ENCODE peak calls at places on chromosomes 12 and 14, in seven cellular contexts. One of them, this sample, is unnamed. For H3K4me1, the result is how much of the 10 kb centered on the place peaks cover.

GRCh38 chr12:80509781-80510556 is 65.9 kb downstream of the PTPRQ start:
- DNase-seq in HepG2: no peak
- DNase-seq in transverse colon: no peak
- DNase-seq in A549: no peak
- DNase-seq in stomach: no peak
- DNase-seq in ovary: no peak
- DNase-seq in suprapubic skin: no peak
- DNase-seq in this sample: no peak

GRCh38 chr12:124829708-124830304 is 33.9 kb downstream of the SCARB1 start:
- DNase-seq in HepG2: peak
- DNase-seq in A549: peak
- DNase-seq in ovary: no peak
- DNase-seq in transverse colon: no peak
- DNase-seq in suprapubic skin: no peak
- DNase-seq in stomach: no peak
- DNase-seq in this sample: no peak

GRCh38 chr14:88533203-88533602 is 21.6 kb downstream of the PTPN21 start:
- DNase-seq in suprapubic skin: no peak
- DNase-seq in stomach: no peak
- DNase-seq in transverse colon: no peak
- DNase-seq in A549: no peak
- DNase-seq in ovary: no peak
- DNase-seq in HepG2: no peak
- DNase-seq in this sample: no peak

GRCh38 chr14:100391777-100392176 is 68.6 kb downstream of the SLC25A47 start:
- DNase-seq in ovary: no peak
- DNase-seq in stomach: no peak
- DNase-seq in suprapubic skin: no peak
- DNase-seq in A549: no peak
- DNase-seq in HepG2: no peak
- DNase-seq in transverse colon: no peak
- DNase-seq in this sample: no peak

GRCh38 chr14:105075364-105076295 is 10.4 kb upstream of the GPR132 start:
- DNase-seq in transverse colon: peak
- DNase-seq in suprapubic skin: peak
- DNase-seq in stomach: no peak
- DNase-seq in HepG2: no peak
- DNase-seq in ovary: no peak
- DNase-seq in A549: no peak
- DNase-seq in this sample: no peak

GRCh38 chr12:10826258-10826657 is at the start of gene TAS2R10:
- DNase-seq in HepG2: no peak
- DNase-seq in stomach: no peak
- DNase-seq in ovary: no peak
- DNase-seq in suprapubic skin: no peak
- DNase-seq in transverse colon: no peak
- DNase-seq in A549: no peak
- DNase-seq in this sample: no peak

GRCh38 chr14:29603721-29604120 is 323.9 kb downstream of the PRKD1 start:
- DNase-seq in suprapubic skin: no peak
- DNase-seq in A549: no peak
- DNase-seq in HepG2: no peak
- DNase-seq in stomach: no peak
- DNase-seq in transverse colon: no peak
- DNase-seq in ovary: no peak
- DNase-seq in this sample: no peak

GRCh38 chr14:105328678-105329390 is 14.3 kb downstream of the PACS2 start:
- DNase-seq in transverse colon: no peak
- DNase-seq in ovary: no peak
- DNase-seq in A549: no peak
- DNase-seq in stomach: no peak
- DNase-seq in HepG2: no peak
- DNase-seq in suprapubic skin: no peak
- DNase-seq in this sample: no peak

GRCh38 chr14:106346534-106347290 is 820.3 kb downstream of the TMEM121 start:
- DNase-seq in transverse colon: no peak
- DNase-seq in HepG2: no peak
- DNase-seq in ovary: no peak
- DNase-seq in stomach: no peak
- DNase-seq in A549: no peak
- DNase-seq in suprapubic skin: no peak
- DNase-seq in this sample: peak

GRCh38 chr12:121534495-121535148 is 46.2 kb downstream of the KDM2B start:
- DNase-seq in stomach: no peak
- DNase-seq in suprapubic skin: no peak
- DNase-seq in A549: no peak
- DNase-seq in HepG2: no peak
- DNase-seq in transverse colon: no peak
- DNase-seq in ovary: no peak
- DNase-seq in this sample: no peak

GRCh38 chr14:44833376-44833775 is 128.4 kb downstream of the KLHL28 start:
- DNase-seq in suprapubic skin: no peak
- DNase-seq in transverse colon: no peak
- DNase-seq in HepG2: no peak
- DNase-seq in ovary: no peak
- DNase-seq in A549: peak
- DNase-seq in stomach: no peak
- DNase-seq in this sample: no peak

GRCh38 chr14:56338674-56339073 is 220.5 kb downstream of the PELI2 start:
- DNase-seq in A549: no peak
- DNase-seq in HepG2: no peak
- DNase-seq in transverse colon: no peak
- DNase-seq in suprapubic skin: no peak
- DNase-seq in ovary: no peak
- DNase-seq in stomach: no peak
- DNase-seq in this sample: no peak

GRCh38 chr14:104665663-104666522 is 23.5 kb upstream of the INF2 start:
- DNase-seq in HepG2: peak
- DNase-seq in ovary: no peak
- DNase-seq in suprapubic skin: no peak
- DNase-seq in stomach: peak
- DNase-seq in A549: peak
- DNase-seq in transverse colon: peak
- DNase-seq in this sample: no peak

GRCh38 chr12:120234643-120235368 is 30.7 kb downstream of the PXN start:
- DNase-seq in HepG2: peak
- DNase-seq in ovary: no peak
- DNase-seq in stomach: peak
- DNase-seq in A549: peak
- DNase-seq in suprapubic skin: peak
- DNase-seq in transverse colon: peak
- DNase-seq in this sample: peak

GRCh38 chr12:120760349-120761245 is 35.0 kb downstream of the ACADS start:
- DNase-seq in A549: no peak
- DNase-seq in stomach: no peak
- DNase-seq in ovary: no peak
- DNase-seq in HepG2: no peak
- DNase-seq in transverse colon: no peak
- DNase-seq in suprapubic skin: no peak
- DNase-seq in this sample: peak

GRCh38 chr12:52524241-52524897 is 4.2 kb upstream of the KRT5 start:
- DNase-seq in suprapubic skin: peak
- DNase-seq in stomach: no peak
- DNase-seq in HepG2: no peak
- DNase-seq in A549: no peak
- DNase-seq in ovary: no peak
- DNase-seq in transverse colon: no peak
- DNase-seq in this sample: peak

GRCh38 chr12:104684884-104685283 is 228.1 kb downstream of the CHST11 start:
- DNase-seq in transverse colon: no peak
- DNase-seq in HepG2: no peak
- DNase-seq in suprapubic skin: no peak
- DNase-seq in A549: no peak
- DNase-seq in stomach: no peak
- DNase-seq in ovary: no peak
- DNase-seq in this sample: no peak

GRCh38 chr14:97106166-97106565 is 309.0 kb downstream of the VRK1 start:
- DNase-seq in HepG2: no peak
- DNase-seq in transverse colon: no peak
- DNase-seq in suprapubic skin: no peak
- DNase-seq in ovary: no peak
- DNase-seq in stomach: no peak
- DNase-seq in A549: no peak
- DNase-seq in this sample: no peak

GRCh38 chr14:24840204-24840893 is 206.4 kb upstream of the GZMB start:
- DNase-seq in suprapubic skin: no peak
- DNase-seq in HepG2: peak
- DNase-seq in stomach: no peak
- DNase-seq in transverse colon: no peak
- DNase-seq in ovary: no peak
- DNase-seq in A549: no peak
- DNase-seq in this sample: no peak

GRCh38 chr12:77760271-77761025 is 70.2 kb upstream of the NAV3 start:
- DNase-seq in suprapubic skin: no peak
- DNase-seq in A549: no peak
- DNase-seq in stomach: no peak
- DNase-seq in transverse colon: no peak
- DNase-seq in ovary: no peak
- DNase-seq in HepG2: no peak
- DNase-seq in this sample: no peak

GRCh38 chr12:2229661-2230539 is 177.1 kb downstream of the CACNA1C start:
- DNase-seq in stomach: no peak
- DNase-seq in suprapubic skin: no peak
- DNase-seq in transverse colon: no peak
- DNase-seq in A549: no peak
- DNase-seq in HepG2: no peak
- DNase-seq in ovary: no peak
- DNase-seq in this sample: no peak

GRCh38 chr12:2231956-2232355 is 179.2 kb downstream of the CACNA1C start:
- DNase-seq in HepG2: no peak
- DNase-seq in ovary: no peak
- DNase-seq in A549: no peak
- DNase-seq in suprapubic skin: no peak
- DNase-seq in stomach: no peak
- DNase-seq in transverse colon: no peak
- DNase-seq in this sample: no peak

GRCh38 chr12:2231011-2231595 is 178.3 kb downstream of the CACNA1C start:
- DNase-seq in transverse colon: no peak
- DNase-seq in suprapubic skin: no peak
- DNase-seq in ovary: no peak
- DNase-seq in A549: no peak
- DNase-seq in stomach: no peak
- DNase-seq in HepG2: no peak
- DNase-seq in this sample: no peak

GRCh38 chr12:2234951-2235350 is 182.2 kb downstream of the CACNA1C start:
- DNase-seq in A549: no peak
- DNase-seq in HepG2: no peak
- DNase-seq in ovary: no peak
- DNase-seq in transverse colon: no peak
- DNase-seq in suprapubic skin: no peak
- DNase-seq in stomach: no peak
- DNase-seq in this sample: no peak

DNA sequence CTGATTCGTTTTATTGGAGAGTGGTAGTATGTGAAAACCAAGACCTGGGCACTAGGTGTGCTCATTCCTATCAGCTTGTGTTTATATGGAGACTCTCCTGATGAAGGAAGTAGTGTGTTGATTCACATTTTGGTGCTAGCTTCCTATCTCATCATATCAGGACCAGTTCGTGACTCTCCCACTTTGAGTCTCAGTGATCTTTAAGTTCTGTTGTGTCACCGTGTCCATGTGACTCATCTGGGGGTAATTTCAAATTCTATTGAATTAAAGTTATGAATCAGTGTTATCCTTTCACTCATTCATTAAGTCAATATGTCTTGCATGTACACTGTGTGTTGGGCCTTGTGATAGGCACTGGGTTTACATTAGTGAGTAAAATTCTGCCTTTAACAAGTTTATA is 180.2 kb downstream of the CACNA1C start:
- DNase-seq in ovary: no peak
- DNase-seq in A549: no peak
- DNase-seq in HepG2: no peak
- DNase-seq in transverse colon: no peak
- DNase-seq in stomach: no peak
- DNase-seq in suprapubic skin: no peak
- DNase-seq in this sample: no peak
- H3K4me1 ChIP-seq in ovary: under half
- H3K4me1 ChIP-seq in A549: under half
- H3K4me1 ChIP-seq in HepG2: under half
- H3K4me1 ChIP-seq in transverse colon: under half
- H3K4me1 ChIP-seq in stomach: under half
- H3K4me1 ChIP-seq in suprapubic skin: under half
- H3K4me1 ChIP-seq in this sample: under half

GRCh38 chr12:8950287-8950574 is 786 bp upstream of the M6PR start:
- DNase-seq in ovary: no peak
- DNase-seq in HepG2: no peak
- DNase-seq in suprapubic skin: no peak
- DNase-seq in stomach: no peak
- DNase-seq in A549: no peak
- DNase-seq in transverse colon: no peak
- DNase-seq in this sample: no peak
- TF ChIP-seq EP300 in ovary: no peak
- TF ChIP-seq EP300 in HepG2: no peak
- TF ChIP-seq EP300 in suprapubic skin: no peak
- TF ChIP-seq EP300 in stomach: no peak
- TF ChIP-seq EP300 in A549: no peak
- TF ChIP-seq EP300 in transverse colon: no peak
- TF ChIP-seq EP300 in this sample: no peak

DNA sequence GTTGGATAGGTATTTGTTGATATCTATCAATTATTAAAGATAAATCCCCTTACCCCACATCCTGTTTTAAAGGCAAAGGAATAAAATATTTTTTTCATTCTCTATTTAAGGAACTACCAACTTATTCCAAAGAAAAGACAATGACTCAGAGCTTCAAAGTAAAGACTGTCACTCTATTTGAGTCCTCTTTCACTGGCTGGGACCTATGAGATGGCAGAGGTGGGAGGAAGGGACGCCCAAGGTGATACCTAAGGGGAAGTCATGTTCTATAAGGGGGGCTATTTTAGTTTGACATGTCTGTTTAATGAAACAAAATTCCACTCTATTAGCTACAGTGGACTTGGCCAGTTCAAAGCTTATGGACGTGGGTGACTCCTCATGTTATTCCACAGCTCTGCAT is 209.6 kb downstream of the CALM1 start:
- DNase-seq in ovary: no peak
- DNase-seq in stomach: no peak
- DNase-seq in HepG2: no peak
- DNase-seq in A549: no peak
- DNase-seq in suprapubic skin: no peak
- DNase-seq in transverse colon: no peak
- DNase-seq in this sample: no peak
- H3K4me1 ChIP-seq in ovary: under half
- H3K4me1 ChIP-seq in stomach: under half
- H3K4me1 ChIP-seq in HepG2: under half
- H3K4me1 ChIP-seq in A549: under half
- H3K4me1 ChIP-seq in suprapubic skin: under half
- H3K4me1 ChIP-seq in transverse colon: under half
- H3K4me1 ChIP-seq in this sample: under half

DNA sequence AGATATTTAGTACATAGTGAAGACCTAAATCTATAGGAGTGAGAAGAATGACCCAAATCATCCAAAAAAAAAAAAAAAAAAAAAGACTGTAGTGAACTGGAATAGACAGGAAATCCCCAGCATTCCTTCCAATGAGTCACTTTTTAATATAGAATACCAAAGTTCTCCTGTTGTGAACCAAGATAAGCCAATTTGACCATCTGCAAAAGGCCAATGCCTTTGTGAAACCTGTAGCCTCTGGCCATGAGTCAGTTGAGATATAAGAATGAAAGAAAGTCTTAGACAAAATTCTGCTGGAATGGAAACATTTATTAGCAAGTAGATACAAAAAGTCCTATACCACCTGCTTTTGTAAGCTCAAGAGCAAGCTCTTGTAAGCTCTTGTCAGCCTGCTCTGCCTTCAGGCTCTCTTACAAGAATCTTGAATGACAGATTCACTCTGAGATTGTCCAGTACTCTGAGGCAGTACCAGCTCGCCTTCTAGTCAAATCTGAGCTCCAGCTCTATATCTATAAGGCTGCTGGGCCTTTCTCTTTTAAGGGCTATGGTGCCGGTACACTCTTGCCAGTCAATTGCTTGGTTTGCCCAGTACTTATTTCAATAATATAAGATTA is 243.0 kb upstream of the TMTC1 start:
- DNase-seq in A549: no peak
- DNase-seq in suprapubic skin: no peak
- DNase-seq in ovary: no peak
- DNase-seq in transverse colon: no peak
- DNase-seq in stomach: no peak
- DNase-seq in HepG2: no peak
- DNase-seq in this sample: no peak
- TF ChIP-seq EP300 in A549: no peak
- TF ChIP-seq EP300 in suprapubic skin: no peak
- TF ChIP-seq EP300 in ovary: no peak
- TF ChIP-seq EP300 in transverse colon: no peak
- TF ChIP-seq EP300 in stomach: no peak
- TF ChIP-seq EP300 in HepG2: no peak
- TF ChIP-seq EP300 in this sample: no peak